ENCODE peak calls at places on chromosomes 13 and 19, in eight cellular contexts. S is GM20000, K is GM12865, M is type B pancreatic cell, D is AG09319, A is OCI-LY7, Y is body of pancreas, E is osteocyte. F is an unnamed sample.

GRCh38 chr13:30340367-30341184 is 33.2 kb upstream of the KATNAL1 start:
- DNase-seq in S (no peak), K (no peak), M (no peak), D (peak; percentile 72), A (no peak), Y (peak; percentile 42), E (peak; percentile 56), F (no peak)

GRCh38 chr13:25489238-25489637 is 117.5 kb downstream of the ATP8A2 start:
- DNase-seq in S (no peak), K (no peak), M (no peak), D (no peak), A (no peak), Y (no peak), E (no peak), F (no peak)

GRCh38 chr13:66312312-66313087 is 917.6 kb downstream of the PCDH9 start:
- DNase-seq in S (no peak), K (no peak), M (no peak), D (no peak), A (no peak), Y (peak; percentile 37), E (no peak), F (no peak)

GRCh38 chr13:111177081-111177711 is 62.1 kb downstream of the ARHGEF7 start:
- DNase-seq in S (no peak), K (peak; percentile 73), M (no peak), D (no peak), A (no peak), Y (peak; percentile 40), E (no peak), F (peak; percentile 48)

GRCh38 chr19:49782515-49782914 is 15.7 kb downstream of the AP2A1 start:
- DNase-seq in S (no peak), K (no peak), M (no peak), D (no peak), A (no peak), Y (no peak), E (no peak), F (no peak)

GRCh38 chr19:18898081-18898532 is 2.1 kb upstream of the CERS1 start:
- DNase-seq in S (no peak), K (no peak), M (no peak), D (no peak), A (no peak), Y (no peak), E (peak; percentile 83), F (no peak)

GRCh38 chr19:15421726-15422260 is 3.0 kb upstream of the AKAP8L start:
- DNase-seq in S (no peak), K (no peak), M (no peak), D (no peak), A (no peak), Y (peak; percentile 63), E (no peak), F (no peak)

GRCh38 chr13:99311137-99311536 is 3.9 kb upstream of the GPR183 start:
- DNase-seq in S (no peak), K (no peak), M (no peak), D (no peak), A (no peak), Y (no peak), E (no peak), F (no peak)

GRCh38 chr13:46961719-46962118 is 64.9 kb upstream of the HTR2A start:
- DNase-seq in S (peak; percentile 70), K (peak; percentile 93), M (no peak), D (no peak), A (no peak), Y (no peak), E (no peak), F (no peak)

GRCh38 chr13:101013245-101013644 is 338.6 kb upstream of the TMTC4 start:
- DNase-seq in S (no peak), K (no peak), M (no peak), D (no peak), A (no peak), Y (no peak), E (no peak), F (no peak)

GRCh38 chr13:95193509-95194230 is 107.6 kb downstream of the ABCC4 start:
- DNase-seq in S (no peak), K (no peak), M (no peak), D (no peak), A (no peak), Y (no peak), E (no peak), F (no peak)

GRCh38 chr19:11191273-11191755 is 6.0 kb downstream of the KANK2 start:
- DNase-seq in S (no peak), K (peak; percentile 50), M (no peak), D (no peak), A (peak; percentile 75), Y (no peak), E (peak; percentile 89), F (no peak)

GRCh38 chr13:82898625-82899024 is 983.6 kb downstream of the SLITRK1 start:
- DNase-seq in S (no peak), K (no peak), M (no peak), D (no peak), A (no peak), Y (no peak), E (no peak), F (no peak)

GRCh38 chr13:113405481-113406300 is 41.8 kb upstream of the GRTP1 start:
- DNase-seq in S (no peak), K (no peak), M (peak; percentile 64), D (no peak), A (no peak), Y (no peak), E (no peak), F (no peak)

GRCh38 chr13:34076943-34077703 is 259.2 kb downstream of the RFC3 start:
- DNase-seq in S (peak; percentile 14), K (peak; percentile 20), M (no peak), D (peak; percentile 28), A (peak; percentile 62), Y (no peak), E (no peak), F (no peak)
- TF ChIP-seq CTCF in S (no peak), K (peak; percentile 45), M (peak; percentile 75), D (peak; percentile 66), A (peak; percentile 93), Y (peak; percentile 59), E (peak; percentile 74), F (no peak)

GRCh38 chr19:43934055-43934984 is 762 bp downstream of the ZNF45 start:
- DNase-seq in S (no peak), K (no peak), M (no peak), D (no peak), A (no peak), Y (no peak), E (no peak), F (no peak)
- TF ChIP-seq CTCF in S (no peak), K (no peak), M (no peak), D (peak; percentile 27), A (peak; percentile 17), Y (no peak), E (no peak), F (no peak)

GRCh38 chr13:84870190-84870589 is 929.0 kb downstream of the SLITRK6 start:
- DNase-seq in S (no peak), K (no peak), M (no peak), D (no peak), A (peak; percentile 17), Y (no peak), E (no peak), F (no peak)
- TF ChIP-seq CTCF in S (no peak), K (peak; percentile 24), M (peak; percentile 23), D (no peak), A (peak; percentile 79), Y (no peak), E (peak; percentile 29), F (no peak)

DNA sequence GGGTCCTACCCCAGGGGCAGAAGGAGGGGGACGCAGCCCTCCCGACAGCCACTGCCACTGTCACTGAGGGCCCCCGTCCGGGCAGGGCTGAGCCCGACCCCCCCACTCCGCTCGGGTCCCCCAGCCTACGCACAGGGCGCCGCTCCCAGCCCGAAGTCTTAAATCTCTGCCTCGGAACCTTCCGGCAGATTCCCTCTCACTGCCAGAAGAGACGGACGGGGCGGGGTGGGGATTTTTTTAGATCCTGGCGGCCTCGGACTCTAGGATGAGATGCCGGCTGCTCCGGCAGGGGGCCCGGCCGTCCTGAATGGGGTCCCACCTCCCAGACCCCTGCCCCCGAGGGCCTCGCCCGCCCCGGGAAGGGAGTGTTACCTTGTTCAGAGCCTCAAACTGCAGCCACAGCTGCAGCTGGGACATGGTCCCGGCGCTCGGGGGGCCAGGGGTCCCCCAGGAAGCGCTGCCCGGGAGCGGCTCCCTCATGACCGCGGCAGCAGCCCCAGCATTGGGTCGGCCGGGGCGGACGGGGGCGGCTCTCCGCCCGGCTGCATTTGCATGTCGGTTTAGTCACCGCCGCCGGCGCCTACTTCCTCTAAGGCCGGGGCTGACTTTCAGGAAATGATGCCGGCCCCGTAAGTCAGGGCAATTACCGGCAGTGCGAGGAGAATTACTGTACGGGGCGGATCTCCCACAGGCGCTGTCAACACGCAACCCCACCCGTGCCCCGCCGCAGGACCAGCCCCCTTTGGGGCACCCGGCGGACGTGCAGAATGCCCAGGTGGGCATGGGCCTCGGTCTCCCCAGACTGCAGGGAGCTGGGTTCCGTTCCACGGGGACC is 28.1 kb downstream of the GPX4 start:
- DNase-seq in S (peak; percentile 93), K (peak; percentile 93), M (no peak), D (peak; percentile 81), A (peak; percentile 89), Y (peak; percentile 65), E (no peak), F (peak; percentile 83)
- TF ChIP-seq CTCF in S (no peak), K (no peak), M (no peak), D (no peak), A (no peak), Y (no peak), E (no peak), F (no peak)

GRCh38 chr19:40592170-40592569 is 9.0 kb upstream of the LTBP4 start:
- DNase-seq in S (peak; percentile 79), K (peak; percentile 80), M (no peak), D (no peak), A (peak; percentile 79), Y (no peak), E (no peak), F (no peak)

GRCh38 chr19:40594251-40594650 is 6.9 kb upstream of the LTBP4 start:
- DNase-seq in S (no peak), K (no peak), M (no peak), D (no peak), A (peak; percentile 36), Y (no peak), E (no peak), F (no peak)

GRCh38 chr19:40597329-40597838 is 3.8 kb upstream of the LTBP4 start:
- DNase-seq in S (no peak), K (no peak), M (no peak), D (no peak), A (no peak), Y (no peak), E (no peak), F (no peak)

GRCh38 chr19:40596608-40597328 is 4.4 kb upstream of the LTBP4 start:
- DNase-seq in S (no peak), K (no peak), M (no peak), D (no peak), A (no peak), Y (peak; percentile 62), E (no peak), F (no peak)

GRCh38 chr19:40594657-40595077 is 6.5 kb upstream of the LTBP4 start:
- DNase-seq in S (no peak), K (no peak), M (no peak), D (no peak), A (no peak), Y (no peak), E (no peak), F (no peak)
- TF ChIP-seq CTCF in S (no peak), K (no peak), M (no peak), D (no peak), A (no peak), Y (no peak), E (no peak), F (no peak)

GRCh38 chr13:68727788-68728187 is 1379.8 kb upstream of the ATXN8OS start:
- DNase-seq in S (no peak), K (no peak), M (no peak), D (no peak), A (no peak), Y (no peak), E (no peak), F (no peak)
- TF ChIP-seq CTCF in S (no peak), K (no peak), M (no peak), D (no peak), A (no peak), Y (no peak), E (no peak), F (no peak)